ENCODE peak calls at places on chromosomes 2 and 18, in seven cellular contexts. One of them, this sample, is unnamed.

GRCh38 chr2:49973917-49974368 is 819.6 kb upstream of the FSHR start:
- DNase-seq in globus pallidus: peak; percentile 96
- DNase-seq in AG08395: peak; percentile 22
- DNase-seq in NAMALWA: peak; percentile 77
- DNase-seq in memory B cell: no peak
- DNase-seq in adipocyte: peak; percentile 40
- DNase-seq in activated T-helper 1 cell treated with anti-CD3 and anti-CD28 coated beads, Interleukin-12 subunit alpha, Interleukin-12 subunit beta, Interleukin-2, Interleukin-4 antibody, amounts not matched to agents 30 ng/mL and 10 ng/mL and 1 ng/mL, durations not matched to agents 14 hours and 24 hours and 36 hours: peak; percentile 43
- DNase-seq in this sample: no peak

GRCh38 chr2:96146881-96147592 is 1.8 kb upstream of the DUSP2 start:
- DNase-seq in globus pallidus: no peak
- DNase-seq in AG08395: no peak
- DNase-seq in NAMALWA: no peak
- DNase-seq in memory B cell: no peak
- DNase-seq in adipocyte: no peak
- DNase-seq in activated T-helper 1 cell treated with anti-CD3 and anti-CD28 coated beads, Interleukin-12 subunit alpha, Interleukin-12 subunit beta, Interleukin-2, Interleukin-4 antibody, amounts not matched to agents 30 ng/mL and 10 ng/mL and 1 ng/mL, durations not matched to agents 14 hours and 24 hours and 36 hours: no peak
- DNase-seq in this sample: no peak

GRCh38 chr18:36402765-36403396 is 105.4 kb downstream of the FHOD3 start:
- DNase-seq in globus pallidus: peak; percentile 10
- DNase-seq in AG08395: peak; percentile 82
- DNase-seq in NAMALWA: peak; percentile 9
- DNase-seq in memory B cell: no peak
- DNase-seq in adipocyte: no peak
- DNase-seq in activated T-helper 1 cell treated with anti-CD3 and anti-CD28 coated beads, Interleukin-12 subunit alpha, Interleukin-12 subunit beta, Interleukin-2, Interleukin-4 antibody, amounts not matched to agents 30 ng/mL and 10 ng/mL and 1 ng/mL, durations not matched to agents 14 hours and 24 hours and 36 hours: no peak
- DNase-seq in this sample: peak; percentile 69

GRCh38 chr2:148957023-148957422 is 81.5 kb upstream of the LYPD6B start:
- DNase-seq in globus pallidus: no peak
- DNase-seq in AG08395: no peak
- DNase-seq in NAMALWA: no peak
- DNase-seq in memory B cell: no peak
- DNase-seq in adipocyte: no peak
- DNase-seq in activated T-helper 1 cell treated with anti-CD3 and anti-CD28 coated beads, Interleukin-12 subunit alpha, Interleukin-12 subunit beta, Interleukin-2, Interleukin-4 antibody, amounts not matched to agents 30 ng/mL and 10 ng/mL and 1 ng/mL, durations not matched to agents 14 hours and 24 hours and 36 hours: no peak
- DNase-seq in this sample: no peak

GRCh38 chr18:79943608-79944125 is 7.8 kb downstream of the SLC66A2 start:
- DNase-seq in globus pallidus: no peak
- DNase-seq in AG08395: no peak
- DNase-seq in NAMALWA: no peak
- DNase-seq in memory B cell: no peak
- DNase-seq in adipocyte: no peak
- DNase-seq in activated T-helper 1 cell treated with anti-CD3 and anti-CD28 coated beads, Interleukin-12 subunit alpha, Interleukin-12 subunit beta, Interleukin-2, Interleukin-4 antibody, amounts not matched to agents 30 ng/mL and 10 ng/mL and 1 ng/mL, durations not matched to agents 14 hours and 24 hours and 36 hours: no peak
- DNase-seq in this sample: no peak

GRCh38 chr18:21164746-21165145 is 53.1 kb upstream of the ROCK1 start:
- DNase-seq in globus pallidus: no peak
- DNase-seq in AG08395: peak; percentile 31
- DNase-seq in NAMALWA: no peak
- DNase-seq in memory B cell: no peak
- DNase-seq in adipocyte: peak; percentile 59
- DNase-seq in activated T-helper 1 cell treated with anti-CD3 and anti-CD28 coated beads, Interleukin-12 subunit alpha, Interleukin-12 subunit beta, Interleukin-2, Interleukin-4 antibody, amounts not matched to agents 30 ng/mL and 10 ng/mL and 1 ng/mL, durations not matched to agents 14 hours and 24 hours and 36 hours: no peak
- DNase-seq in this sample: no peak

GRCh38 chr18:22398464-22398863 is 19.3 kb downstream of the CTAGE1 start:
- DNase-seq in globus pallidus: no peak
- DNase-seq in AG08395: no peak
- DNase-seq in NAMALWA: no peak
- DNase-seq in memory B cell: no peak
- DNase-seq in adipocyte: no peak
- DNase-seq in activated T-helper 1 cell treated with anti-CD3 and anti-CD28 coated beads, Interleukin-12 subunit alpha, Interleukin-12 subunit beta, Interleukin-2, Interleukin-4 antibody, amounts not matched to agents 30 ng/mL and 10 ng/mL and 1 ng/mL, durations not matched to agents 14 hours and 24 hours and 36 hours: no peak
- DNase-seq in this sample: no peak

GRCh38 chr18:62384610-62385097 is 59.5 kb downstream of the TNFRSF11A start:
- DNase-seq in globus pallidus: no peak
- DNase-seq in AG08395: no peak
- DNase-seq in NAMALWA: no peak
- DNase-seq in memory B cell: no peak
- DNase-seq in adipocyte: no peak
- DNase-seq in activated T-helper 1 cell treated with anti-CD3 and anti-CD28 coated beads, Interleukin-12 subunit alpha, Interleukin-12 subunit beta, Interleukin-2, Interleukin-4 antibody, amounts not matched to agents 30 ng/mL and 10 ng/mL and 1 ng/mL, durations not matched to agents 14 hours and 24 hours and 36 hours: no peak
- DNase-seq in this sample: no peak

GRCh38 chr2:148021059-148021985 is at the start of gene MBD5:
- DNase-seq in globus pallidus: peak; percentile 62
- DNase-seq in AG08395: peak; percentile 15
- DNase-seq in NAMALWA: peak; percentile 83
- DNase-seq in memory B cell: peak; percentile 61
- DNase-seq in adipocyte: peak; percentile 73
- DNase-seq in activated T-helper 1 cell treated with anti-CD3 and anti-CD28 coated beads, Interleukin-12 subunit alpha, Interleukin-12 subunit beta, Interleukin-2, Interleukin-4 antibody, amounts not matched to agents 30 ng/mL and 10 ng/mL and 1 ng/mL, durations not matched to agents 14 hours and 24 hours and 36 hours: peak; percentile 57
- DNase-seq in this sample: peak; percentile 30

GRCh38 chr2:133666621-133667020 is 98.4 kb upstream of the NCKAP5 start:
- DNase-seq in globus pallidus: no peak
- DNase-seq in AG08395: no peak
- DNase-seq in NAMALWA: no peak
- DNase-seq in memory B cell: no peak
- DNase-seq in adipocyte: no peak
- DNase-seq in activated T-helper 1 cell treated with anti-CD3 and anti-CD28 coated beads, Interleukin-12 subunit alpha, Interleukin-12 subunit beta, Interleukin-2, Interleukin-4 antibody, amounts not matched to agents 30 ng/mL and 10 ng/mL and 1 ng/mL, durations not matched to agents 14 hours and 24 hours and 36 hours: no peak
- DNase-seq in this sample: no peak

GRCh38 chr18:3792711-3793110 is 342.7 kb downstream of the TGIF1 start:
- DNase-seq in globus pallidus: no peak
- DNase-seq in AG08395: no peak
- DNase-seq in NAMALWA: no peak
- DNase-seq in memory B cell: no peak
- DNase-seq in adipocyte: no peak
- DNase-seq in activated T-helper 1 cell treated with anti-CD3 and anti-CD28 coated beads, Interleukin-12 subunit alpha, Interleukin-12 subunit beta, Interleukin-2, Interleukin-4 antibody, amounts not matched to agents 30 ng/mL and 10 ng/mL and 1 ng/mL, durations not matched to agents 14 hours and 24 hours and 36 hours: no peak
- DNase-seq in this sample: no peak

GRCh38 chr18:77067315-77068061 is 65.1 kb downstream of the MBP start:
- DNase-seq in globus pallidus: no peak
- DNase-seq in AG08395: peak; percentile 70
- DNase-seq in NAMALWA: no peak
- DNase-seq in memory B cell: no peak
- DNase-seq in adipocyte: peak; percentile 91
- DNase-seq in activated T-helper 1 cell treated with anti-CD3 and anti-CD28 coated beads, Interleukin-12 subunit alpha, Interleukin-12 subunit beta, Interleukin-2, Interleukin-4 antibody, amounts not matched to agents 30 ng/mL and 10 ng/mL and 1 ng/mL, durations not matched to agents 14 hours and 24 hours and 36 hours: peak; percentile 75
- DNase-seq in this sample: peak; percentile 96

GRCh38 chr2:171966268-171966667 is 33.5 kb upstream of the METAP1D start:
- DNase-seq in globus pallidus: no peak
- DNase-seq in AG08395: no peak
- DNase-seq in NAMALWA: no peak
- DNase-seq in memory B cell: no peak
- DNase-seq in adipocyte: no peak
- DNase-seq in activated T-helper 1 cell treated with anti-CD3 and anti-CD28 coated beads, Interleukin-12 subunit alpha, Interleukin-12 subunit beta, Interleukin-2, Interleukin-4 antibody, amounts not matched to agents 30 ng/mL and 10 ng/mL and 1 ng/mL, durations not matched to agents 14 hours and 24 hours and 36 hours: no peak
- DNase-seq in this sample: no peak